ENCODE peak calls at places on chromosomes 2 and 18, in seven cellular contexts. M, K, T, E, O, Q and S are unnamed samples. For H3K36me3, the result is how much of the 10 kb centered on the place peaks cover.

GRCh38 chr2:32977228-32977758 is 30.5 kb downstream of the LTBP1 start:
- DNase-seq in M (peak), K (no peak), T (peak), E (no peak), O (peak), Q (no peak), S (peak)

GRCh38 chr2:75556679-75557366 is 3.9 kb downstream of the EVA1A start:
- DNase-seq in M (peak), K (no peak), T (no peak), E (no peak), O (no peak), Q (no peak), S (no peak)

GRCh38 chr2:18345848-18346247 is 214.6 kb downstream of the RDH14 start:
- DNase-seq in M (peak), K (no peak), T (peak), E (no peak), O (no peak), Q (no peak), S (no peak)

GRCh38 chr18:70663141-70663540 is 374.3 kb downstream of the SOCS6 start:
- DNase-seq in M (no peak), K (no peak), T (no peak), E (no peak), O (no peak), Q (no peak), S (no peak)

GRCh38 chr2:240391111-240392051 is 44.1 kb upstream of the GPC1 start:
- DNase-seq in M (no peak), K (no peak), T (no peak), E (peak), O (peak), Q (no peak), S (no peak)

GRCh38 chr18:3966985-3967856 is 487.9 kb downstream of the DLGAP1 start:
- DNase-seq in M (peak), K (no peak), T (peak), E (peak), O (no peak), Q (no peak), S (no peak)

GRCh38 chr2:53129851-53130250 is 637.8 kb upstream of the CHAC2 start:
- DNase-seq in M (peak), K (no peak), T (peak), E (no peak), O (no peak), Q (no peak), S (no peak)

GRCh38 chr18:48979944-48980890 is 29.5 kb upstream of the SMAD7 start:
- DNase-seq in M (peak), K (no peak), T (no peak), E (peak), O (no peak), Q (no peak), S (no peak)

GRCh38 chr2:187429989-187430388 is 18.1 kb downstream of the CALCRL start:
- DNase-seq in M (peak), K (no peak), T (peak), E (no peak), O (no peak), Q (no peak), S (no peak)

GRCh38 chr2:26892916-26893524 is 45.1 kb downstream of the DPYSL5 start:
- DNase-seq in M (no peak), K (no peak), T (no peak), E (no peak), O (no peak), Q (no peak), S (no peak)

GRCh38 chr18:44744206-44745180 is 63.8 kb downstream of the SETBP1 start:
- DNase-seq in M (no peak), K (no peak), T (no peak), E (peak), O (no peak), Q (peak), S (peak)

GRCh38 chr2:52810460-52810859 is 957.1 kb upstream of the CHAC2 start:
- DNase-seq in M (peak), K (no peak), T (peak), E (no peak), O (no peak), Q (no peak), S (no peak)

GRCh38 chr2:186486651-186487647 is 889 bp downstream of the ZC3H15 start:
- DNase-seq in M (peak), K (no peak), T (peak), E (no peak), O (no peak), Q (no peak), S (no peak)

GRCh38 chr2:217535940-217536339 is 466.9 kb downstream of the TNS1 start:
- DNase-seq in M (no peak), K (no peak), T (no peak), E (no peak), O (no peak), Q (no peak), S (no peak)

GRCh38 chr18:6874316-6874715 is 144.8 kb downstream of the ARHGAP28 start:
- DNase-seq in M (no peak), K (no peak), T (peak), E (no peak), O (no peak), Q (no peak), S (no peak)

GRCh38 chr2:88574445-88574844 is 52.8 kb downstream of the EIF2AK3 start:
- DNase-seq in M (no peak), K (no peak), T (no peak), E (no peak), O (no peak), Q (no peak), S (no peak)
- H3K36me3 ChIP-seq in M (under half), K (under half), T (under half), E (under half), O (under half), Q (under half), S (under half)

GRCh38 chr2:222608081-222608480 is 47.8 kb downstream of the FARSB start:
- DNase-seq in M (no peak), K (no peak), T (no peak), E (no peak), O (no peak), Q (no peak), S (no peak)

GRCh38 chr2:222604749-222605515 is 51.0 kb downstream of the FARSB start:
- DNase-seq in M (no peak), K (no peak), T (no peak), E (no peak), O (no peak), Q (no peak), S (peak)

GRCh38 chr2:222609391-222609790 is 46.5 kb downstream of the FARSB start:
- DNase-seq in M (peak), K (no peak), T (no peak), E (no peak), O (no peak), Q (no peak), S (no peak)

GRCh38 chr2:222598611-222599010 is 57.3 kb downstream of the FARSB start:
- DNase-seq in M (no peak), K (no peak), T (no peak), E (no peak), O (no peak), Q (no peak), S (no peak)

GRCh38 chr2:222603501-222603900 is 52.4 kb downstream of the FARSB start:
- DNase-seq in M (no peak), K (no peak), T (no peak), E (no peak), O (no peak), Q (no peak), S (no peak)
- TF ChIP-seq CTCF in M (no peak), K (no peak), T (no peak), E (no peak), O (no peak), Q (no peak), S (no peak)

DNA sequence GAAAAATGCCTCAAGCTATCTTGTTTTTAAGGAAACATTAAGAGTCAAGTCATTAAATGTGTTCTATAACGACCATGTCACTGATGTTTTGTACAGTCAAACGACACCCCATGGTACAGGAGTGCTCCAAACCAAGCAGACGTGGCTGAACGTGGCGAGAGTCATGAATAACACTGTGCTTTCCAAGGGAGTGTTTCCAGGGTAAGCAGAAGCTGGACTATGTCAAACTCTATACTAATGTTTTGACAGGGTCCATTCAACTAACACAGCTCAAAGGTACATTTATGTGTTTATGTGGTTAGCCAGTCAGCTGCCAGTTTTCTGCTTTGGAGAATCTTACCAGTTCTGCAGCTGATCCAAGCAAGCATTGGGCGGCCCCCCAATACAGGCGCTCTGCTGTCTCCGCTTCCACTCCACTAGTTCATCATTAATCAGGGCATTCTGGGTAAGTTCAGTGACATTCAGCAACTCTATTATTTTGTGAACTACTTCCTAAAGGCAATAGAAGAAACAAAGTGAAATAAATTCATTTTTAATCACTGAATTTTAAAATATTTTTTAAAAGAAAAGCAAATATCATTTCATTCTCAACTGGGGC is 16.4 kb downstream of the STAT1 start:
- DNase-seq in M (no peak), K (no peak), T (no peak), E (no peak), O (no peak), Q (no peak), S (no peak)
- H3K36me3 ChIP-seq in M (under half), K (half or more), T (half or more), E (half or more), O (under half), Q (under half), S (half or more)

DNA sequence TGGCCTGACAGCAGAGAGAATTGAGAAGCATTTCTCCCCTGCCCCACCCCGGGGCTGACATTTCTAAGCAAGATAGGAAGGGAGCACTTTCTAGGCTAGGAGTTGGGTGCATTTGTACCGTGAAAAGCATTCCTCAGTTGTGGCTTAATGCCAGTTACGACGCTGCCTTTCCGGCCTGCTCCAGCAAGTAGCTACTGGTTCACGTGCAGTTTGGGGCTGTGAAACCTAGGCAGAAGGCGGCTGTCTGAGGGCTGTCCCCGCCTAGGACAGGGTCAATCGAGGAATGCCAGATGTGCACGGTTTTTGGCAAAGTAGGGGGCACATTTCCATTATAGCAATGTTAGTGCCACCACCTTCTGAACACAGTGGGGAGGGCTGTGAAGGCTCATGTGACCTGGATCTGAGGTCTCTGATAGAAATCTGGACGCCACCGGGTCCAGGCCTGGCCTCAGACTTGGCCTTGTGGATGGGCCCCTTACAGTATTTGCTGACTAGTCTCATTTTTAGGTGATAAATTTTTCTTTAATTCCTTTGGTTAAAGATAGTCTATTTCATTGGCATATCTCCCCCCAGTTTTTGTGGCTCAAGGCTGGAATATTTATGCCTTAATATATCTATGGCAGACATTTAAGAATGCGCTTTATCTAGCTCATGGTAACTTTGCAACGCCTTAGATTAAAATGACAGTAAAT is 78.6 kb downstream of the LPIN1 start:
- DNase-seq in M (no peak), K (no peak), T (no peak), E (no peak), O (no peak), Q (no peak), S (no peak)
- TF ChIP-seq CTCF in M (no peak), K (no peak), T (no peak), E (no peak), O (no peak), Q (no peak), S (no peak)

GRCh38 chr2:203549406-203549805 is 14.3 kb upstream of the RAPH1 start:
- DNase-seq in M (peak), K (no peak), T (no peak), E (no peak), O (no peak), Q (no peak), S (no peak)
- H3K36me3 ChIP-seq in M (under half), K (under half), T (under half), E (under half), O (under half), Q (under half), S (under half)

GRCh38 chr2:216012133-216012829 is 1.1 kb downstream of the MREG start:
- DNase-seq in M (peak), K (no peak), T (peak), E (no peak), O (no peak), Q (no peak), S (peak)
- TF ChIP-seq CTCF in M (no peak), K (no peak), T (peak), E (no peak), O (peak), Q (no peak), S (peak)

GRCh38 chr2:47046271-47046670 is 108.8 kb downstream of the STPG4 start:
- DNase-seq in M (no peak), K (no peak), T (no peak), E (no peak), O (no peak), Q (no peak), S (no peak)
- H3K36me3 ChIP-seq in M (under half), K (under half), T (under half), E (under half), O (under half), Q (under half), S (under half)

DNA sequence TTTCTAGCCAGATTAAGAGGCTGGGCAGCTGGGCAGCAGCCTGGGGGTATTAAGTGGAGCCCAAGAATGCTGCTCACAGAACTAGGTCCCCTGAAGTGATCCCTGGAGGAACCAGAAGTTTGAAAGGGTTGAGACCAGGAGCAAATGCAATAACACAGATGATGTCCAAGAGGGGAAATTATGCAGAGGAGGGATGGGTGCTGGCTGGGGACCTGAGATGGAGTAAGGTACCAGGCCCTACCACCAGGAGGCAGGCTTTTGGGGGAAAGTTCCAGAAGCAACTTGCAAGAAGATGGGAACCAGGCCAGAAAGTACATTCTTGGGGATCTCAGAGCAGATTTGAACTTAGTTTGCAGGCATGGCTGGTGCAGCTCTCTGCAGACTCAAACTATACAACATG is 175.1 kb downstream of the NCK2 start:
- DNase-seq in M (peak), K (peak), T (peak), E (no peak), O (no peak), Q (no peak), S (peak)
- TF ChIP-seq CTCF in M (peak), K (peak), T (peak), E (peak), O (peak), Q (no peak), S (peak)

GRCh38 chr18:46113751-46114150 is 9.6 kb downstream of the HAUS1 start:
- DNase-seq in M (no peak), K (no peak), T (no peak), E (no peak), O (no peak), Q (no peak), S (no peak)

GRCh38 chr18:46109386-46109785 is 5.2 kb downstream of the HAUS1 start:
- DNase-seq in M (no peak), K (no peak), T (no peak), E (no peak), O (no peak), Q (no peak), S (no peak)

DNA sequence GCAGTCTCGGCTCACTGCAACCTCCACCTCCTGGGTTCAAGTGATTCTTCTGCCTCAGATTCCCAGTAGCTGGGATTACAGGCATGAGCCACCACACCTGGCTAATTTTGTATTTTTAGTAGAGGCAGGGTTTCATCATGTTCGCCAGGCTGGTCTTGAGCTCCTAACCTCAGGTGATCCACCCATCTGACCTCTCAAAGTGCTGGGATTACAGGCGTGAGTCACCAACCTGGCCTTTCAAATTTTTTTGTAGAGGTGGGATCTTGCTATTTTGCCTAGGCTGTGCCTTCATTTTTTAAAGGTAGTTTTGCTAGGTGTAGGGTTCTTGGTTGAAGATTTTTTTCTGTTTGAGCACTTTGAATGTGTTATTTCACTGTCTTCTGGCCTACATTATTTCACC is 6.2 kb downstream of the HAUS1 start:
- DNase-seq in M (no peak), K (no peak), T (no peak), E (no peak), O (no peak), Q (no peak), S (no peak)
- H3K36me3 ChIP-seq in M (under half), K (under half), T (under half), E (under half), O (under half), Q (under half), S (under half)

GRCh38 chr18:63848159-63848558 is 39.3 kb upstream of the SERPINB2 start:
- DNase-seq in M (peak), K (no peak), T (peak), E (no peak), O (no peak), Q (no peak), S (peak)
- TF ChIP-seq CTCF in M (peak), K (no peak), T (peak), E (peak), O (peak), Q (no peak), S (peak)